ENCODE peak calls at places on chromosome 5, in five cellular contexts. E is PC-3, H is MM.1S, Z is GM23338, B is hepatocyte. S is an unnamed sample.

GRCh38 chr5:110623875-110624274 is 102.6 kb downstream of the TMEM232 start:
- DNase-seq in E (no peak), H (no peak), Z (no peak), B (no peak), S (peak; percentile 3)

GRCh38 chr5:113487411-113487778 is 858 bp downstream of the MCC start:
- DNase-seq in E (peak; percentile 38), H (no peak), Z (peak; percentile 43), B (peak; percentile 12), S (peak; percentile 18)

GRCh38 chr5:143177263-143177994 is 226.1 kb downstream of the NR3C1 start:
- DNase-seq in E (peak; percentile 95), H (no peak), Z (no peak), B (peak; percentile 38), S (peak; percentile 93)

GRCh38 chr5:178437296-178438075 is 152.7 kb downstream of the COL23A1 start:
- DNase-seq in E (no peak), H (no peak), Z (no peak), B (no peak), S (no peak)

GRCh38 chr5:61329729-61330128 is 2.3 kb upstream of the ZSWIM6 start:
- DNase-seq in E (peak; percentile 26), H (no peak), Z (peak; percentile 28), B (peak; percentile 34), S (peak; percentile 36)

GRCh38 chr5:58240286-58240685 is 219.6 kb downstream of the PLK2 start:
- DNase-seq in E (peak; percentile 64), H (no peak), Z (no peak), B (no peak), S (peak; percentile 44)

GRCh38 chr5:132497488-132497997 is 7.0 kb upstream of the IRF1 start:
- DNase-seq in E (peak; percentile 86), H (no peak), Z (peak; percentile 35), B (peak; percentile 81), S (peak; percentile 95)

GRCh38 chr5:132098151-132098594 is 24.6 kb downstream of the CSF2 start:
- DNase-seq in E (no peak), H (no peak), Z (no peak), B (no peak), S (no peak)

GRCh38 chr5:127296321-127296720 is 5.7 kb downstream of the MEGF10 start:
- DNase-seq in E (peak; percentile 86), H (no peak), Z (no peak), B (no peak), S (peak; percentile 8)

GRCh38 chr5:173581408-173582197 is 34.8 kb downstream of the BOD1 start:
- DNase-seq in E (peak; percentile 70), H (peak; percentile 14), Z (peak; percentile 89), B (peak; percentile 51), S (peak; percentile 15)

GRCh38 chr5:160092960-160093701 is 26.1 kb downstream of the PWWP2A start:
- DNase-seq in E (no peak), H (peak; percentile 35), Z (no peak), B (no peak), S (no peak)

GRCh38 chr5:80216753-80217596 is 38.9 kb downstream of the SERINC5 start:
- DNase-seq in E (no peak), H (no peak), Z (no peak), B (no peak), S (no peak)

GRCh38 chr5:143131983-143132382 is 271.5 kb downstream of the NR3C1 start:
- DNase-seq in E (no peak), H (peak; percentile 32), Z (no peak), B (no peak), S (peak; percentile 62)

GRCh38 chr5:83360573-83360972 is 111.0 kb upstream of the VCAN start:
- DNase-seq in E (no peak), H (no peak), Z (no peak), B (peak; percentile 8), S (no peak)

GRCh38 chr5:92378961-92379611 is 996.0 kb upstream of the ARRDC3 start:
- DNase-seq in E (peak; percentile 9), H (no peak), Z (peak; percentile 27), B (no peak), S (peak; percentile 72)

GRCh38 chr5:147737921-147738320 is 44.6 kb downstream of the JAKMIP2 start:
- DNase-seq in E (no peak), H (no peak), Z (no peak), B (no peak), S (no peak)

GRCh38 chr5:58259685-58260152 is 200.2 kb downstream of the PLK2 start:
- DNase-seq in E (peak; percentile 86), H (peak; percentile 16), Z (peak; percentile 75), B (peak; percentile 60), S (peak; percentile 58)

GRCh38 chr5:14216902-14217301 is 73.8 kb downstream of the TRIO start:
- DNase-seq in E (no peak), H (no peak), Z (peak; percentile 81), B (no peak), S (peak; percentile 81)

GRCh38 chr5:175847503-175847902 is 23.9 kb upstream of the CPLX2 start:
- DNase-seq in E (no peak), H (no peak), Z (peak; percentile 69), B (no peak), S (no peak)

GRCh38 chr5:140391312-140391711 is 10.3 kb upstream of the ANKHD1 start:
- DNase-seq in E (no peak), H (no peak), Z (no peak), B (no peak), S (peak; percentile 70)

GRCh38 chr5:181187500-181188213 is 17.3 kb downstream of the TRIM7 start:
- DNase-seq in E (peak; percentile 93), H (peak; percentile 46), Z (peak; percentile 85), B (peak; percentile 89), S (peak; percentile 80)

GRCh38 chr5:103467831-103468230 is 94.8 kb downstream of the NUDT12 start:
- DNase-seq in E (no peak), H (no peak), Z (no peak), B (no peak), S (no peak)

GRCh38 chr5:138573949-138574670 is 1.1 kb downstream of the HSPA9 start:
- DNase-seq in E (peak; percentile 16), H (no peak), Z (no peak), B (no peak), S (peak; percentile 38)

GRCh38 chr5:141349917-141350619 is at the start of gene PCDHGB1:
- DNase-seq in E (no peak), H (peak; percentile 75), Z (peak; percentile 95), B (no peak), S (peak; percentile 60)

GRCh38 chr5:162227075-162227474 is 159.5 kb downstream of the GABRG2 start:
- DNase-seq in E (peak; percentile 25), H (no peak), Z (peak; percentile 79), B (no peak), S (no peak)

GRCh38 chr5:148998174-148998797 is 64.6 kb downstream of the SH3TC2 start:
- DNase-seq in E (peak; percentile 99), H (peak; percentile 76), Z (peak; percentile 85), B (peak; percentile 70), S (peak; percentile 82)

GRCh38 chr5:125038477-125038876 is 292.0 kb upstream of the ZNF608 start:
- DNase-seq in E (no peak), H (no peak), Z (no peak), B (no peak), S (no peak)

GRCh38 chr5:1113332-1113690 is 1.4 kb upstream of the SLC12A7 start:
- DNase-seq in E (no peak), H (no peak), Z (no peak), B (no peak), S (no peak)

GRCh38 chr5:1113805-1114586 is 2.1 kb upstream of the SLC12A7 start:
- DNase-seq in E (no peak), H (no peak), Z (no peak), B (no peak), S (no peak)

GRCh38 chr5:1110930-1111726 is 735 bp downstream of the SLC12A7 start:
- DNase-seq in E (peak; percentile 12), H (no peak), Z (peak; percentile 60), B (peak; percentile 63), S (no peak)

GRCh38 chr5:1111727-1112289 is at the start of gene SLC12A7:
- DNase-seq in E (peak; percentile 77), H (peak; percentile 74), Z (peak; percentile 78), B (peak; percentile 89), S (no peak)

DNA sequence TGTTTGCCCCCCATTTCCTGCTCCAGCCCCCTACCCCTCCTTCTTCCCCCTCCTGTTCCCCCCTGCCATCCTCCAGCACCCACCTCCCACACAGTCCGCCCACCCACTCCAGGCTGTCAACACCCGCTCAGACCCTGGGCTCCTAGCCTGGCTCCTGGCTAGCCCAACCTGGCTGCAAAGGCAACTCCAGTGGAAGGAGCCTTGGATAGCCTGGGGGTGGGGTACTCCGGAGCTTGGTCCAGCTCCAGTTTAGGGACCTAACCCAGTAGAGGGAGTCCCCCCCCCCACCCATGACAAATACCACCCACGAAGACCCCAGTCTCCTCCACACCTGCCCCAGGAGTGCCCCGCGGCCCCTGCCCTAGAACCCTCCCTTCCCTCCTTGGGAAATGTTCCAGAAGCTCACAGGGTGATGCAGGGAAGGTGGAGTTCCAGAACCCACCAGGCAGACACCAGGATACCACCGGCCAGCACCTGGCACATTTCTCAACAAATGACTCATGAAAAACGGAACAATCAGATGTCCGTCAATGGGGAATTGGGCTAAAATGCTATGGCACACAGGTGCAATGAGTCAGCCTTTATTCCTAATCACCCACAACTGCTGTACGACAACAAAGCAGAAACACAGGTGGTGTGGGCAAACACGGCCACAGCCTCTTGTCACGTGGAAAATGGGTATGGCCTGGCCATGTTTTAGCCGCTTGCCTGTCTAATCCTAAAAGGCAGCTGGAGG is 901 bp upstream of the SLC12A7 start:
- DNase-seq in E (peak; percentile 98), H (peak; percentile 81), Z (no peak), B (no peak), S (no peak)
- TF ChIP-seq EZH2 in E (no peak), H (no peak), Z (no peak), B (no peak), S (no peak)

DNA sequence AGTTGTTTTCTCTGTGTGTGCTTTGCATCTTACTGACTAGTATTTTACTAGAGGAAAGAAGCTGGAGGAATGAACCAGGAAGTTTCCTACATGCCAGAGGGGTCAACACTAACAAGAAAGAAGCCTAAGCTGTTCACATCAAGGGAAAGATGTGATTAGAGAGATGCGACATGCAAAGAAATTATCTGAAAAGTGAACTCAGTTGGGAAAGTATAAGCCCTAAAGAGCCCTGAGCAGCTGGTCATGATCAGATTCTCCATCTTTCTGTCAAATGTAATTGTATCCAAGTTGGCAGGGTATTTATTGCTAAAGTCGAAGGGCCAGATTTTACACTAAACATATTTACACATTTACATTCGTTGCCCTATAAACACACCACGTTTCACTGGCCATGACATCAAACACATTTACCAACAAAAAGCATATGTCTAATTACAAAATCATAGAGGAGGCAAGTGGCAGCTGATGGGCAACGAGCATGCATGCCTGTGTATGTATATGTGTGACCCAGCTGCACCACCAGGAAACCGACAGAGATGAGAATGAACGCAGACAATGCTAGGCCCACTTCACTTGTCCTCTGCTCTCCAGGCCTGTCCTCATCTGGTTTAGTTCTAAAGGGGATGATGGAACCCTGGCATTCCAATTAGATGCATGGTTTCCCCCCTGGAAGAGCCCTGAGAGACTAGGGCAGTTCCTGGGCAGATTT is 6.3 kb downstream of the FOXD1 start:
- DNase-seq in E (no peak), H (no peak), Z (no peak), B (no peak), S (peak; percentile 57)
- TF ChIP-seq EZH2 in E (no peak), H (no peak), Z (no peak), B (peak; percentile 59), S (no peak)

DNA sequence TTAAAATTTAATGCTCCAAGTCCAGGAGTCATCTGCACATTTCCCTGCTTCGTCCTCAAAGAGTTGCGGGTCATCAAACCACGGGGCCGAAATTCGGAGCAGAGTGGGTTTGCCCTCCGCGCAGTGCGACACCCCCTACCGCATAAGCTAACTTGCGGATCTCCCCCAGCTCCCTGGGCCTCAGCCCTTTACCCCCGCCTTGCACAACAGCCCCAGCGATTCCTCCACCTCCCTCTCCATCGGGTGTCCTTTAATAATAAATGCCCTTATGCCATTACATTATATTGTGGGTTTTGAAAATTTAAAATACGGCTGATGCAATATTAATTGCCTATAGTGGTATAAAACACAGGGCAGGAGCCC is 3.9 kb downstream of the POU4F3 start:
- DNase-seq in E (no peak), H (no peak), Z (no peak), B (no peak), S (no peak)
- TF ChIP-seq EZH2 in E (no peak), H (no peak), Z (peak; percentile 100), B (no peak), S (peak; percentile 25)

GRCh38 chr5:51383494-51384081 is 340 bp downstream of the ISL1 start:
- DNase-seq in E (no peak), H (no peak), Z (no peak), B (no peak), S (no peak)
- TF ChIP-seq EZH2 in E (no peak), H (no peak), Z (peak; percentile 82), B (no peak), S (no peak)

S was measured in fibroblast of lung.